ENCODE peak calls at places on chromosome 21, in four cellular contexts. Z is M059J, U is activated T-cell treated with anti-CD3 and anti-CD28 coated beads for 1 hour, D is NCI-H1092 treated with DMSO at 0.1 percent for 48 hours. G is an unnamed sample.

GRCh38 chr21:39258207-39258606 is 55.2 kb downstream of the BRWD1 start:
- DNase-seq in Z (no peak), U (no peak), D (peak; percentile 31), G (peak; percentile 56)

GRCh38 chr21:14864211-14865021 is 200.4 kb downstream of the NRIP1 start:
- DNase-seq in Z (peak; percentile 76), U (no peak), D (peak; percentile 62), G (peak; percentile 64)

GRCh38 chr21:44804762-44805161 is 3.1 kb upstream of the UBE2G2 start:
- DNase-seq in Z (no peak), U (no peak), D (no peak), G (no peak)

GRCh38 chr21:44907225-44907965 is 13.3 kb downstream of the ITGB2 start:
- DNase-seq in Z (no peak), U (no peak), D (no peak), G (no peak)

GRCh38 chr21:19275065-19275464 is 871.5 kb upstream of the TMPRSS15 start:
- DNase-seq in Z (no peak), U (no peak), D (no peak), G (no peak)

GRCh38 chr21:32539378-32539777 is 45.9 kb downstream of the TCP10L start:
- DNase-seq in Z (no peak), U (no peak), D (no peak), G (no peak)

GRCh38 chr21:29163381-29164115 is 33.1 kb downstream of the MAP3K7CL start:
- DNase-seq in Z (no peak), U (no peak), D (no peak), G (no peak)

GRCh38 chr21:42565206-42565810 is 51.7 kb downstream of the SLC37A1 start:
- DNase-seq in Z (no peak), U (no peak), D (no peak), G (no peak)

GRCh38 chr21:28018213-28018612 is 974.5 kb downstream of the LTN1 start:
- DNase-seq in Z (no peak), U (no peak), D (no peak), G (no peak)

GRCh38 chr21:42214081-42214750 is 4.7 kb upstream of the ABCG1 start:
- DNase-seq in Z (no peak), U (no peak), D (no peak), G (no peak)

GRCh38 chr21:33432496-33432895 is 29.3 kb downstream of the IFNGR2 start:
- DNase-seq in Z (no peak), U (no peak), D (no peak), G (no peak)

GRCh38 chr21:30028537-30028936 is 88.7 kb upstream of the GRIK1 start:
- DNase-seq in Z (no peak), U (no peak), D (no peak), G (no peak)

GRCh38 chr21:36236052-36236730 is 79.6 kb downstream of the DOP1B start:
- DNase-seq in Z (no peak), U (no peak), D (no peak), G (no peak)

GRCh38 chr21:42081138-42081537 is 10.0 kb downstream of the UMODL1 start:
- DNase-seq in Z (peak; percentile 68), U (no peak), D (no peak), G (no peak)

GRCh38 chr21:29148535-29148934 is 18.1 kb downstream of the MAP3K7CL start:
- DNase-seq in Z (peak; percentile 92), U (no peak), D (no peak), G (no peak)

GRCh38 chr21:34881421-34881820 is 167.7 kb downstream of the RUNX1 start:
- DNase-seq in Z (peak; percentile 85), U (no peak), D (no peak), G (no peak)

G was measured in COR-L47.